ENCODE peak calls at places on chromosomes 4 and X, in eight cellular contexts. One of them, this sample, is unnamed.

GRCh38 chr4:144169211-144169610 is 28.7 kb upstream of the GYPA start:
- DNase-seq in LoVo: no peak
- DNase-seq in ELF-1: no peak
- DNase-seq in NCI-H2107: no peak
- DNase-seq in OCI-M1: no peak
- DNase-seq in Kasumi-1: no peak
- DNase-seq in endothelial cell of umbilical vein: no peak
- DNase-seq in H54: no peak
- DNase-seq in this sample: no peak

GRCh38 chr4:170388255-170388654 is 298.5 kb upstream of the AADAT start:
- DNase-seq in LoVo: no peak
- DNase-seq in ELF-1: no peak
- DNase-seq in NCI-H2107: no peak
- DNase-seq in OCI-M1: no peak
- DNase-seq in Kasumi-1: no peak
- DNase-seq in endothelial cell of umbilical vein: no peak
- DNase-seq in H54: no peak
- DNase-seq in this sample: no peak

GRCh38 chr4:184782731-184783472 is 42.9 kb downstream of the ACSL1 start:
- DNase-seq in LoVo: no peak
- DNase-seq in ELF-1: no peak
- DNase-seq in NCI-H2107: no peak
- DNase-seq in OCI-M1: no peak
- DNase-seq in Kasumi-1: peak
- DNase-seq in endothelial cell of umbilical vein: no peak
- DNase-seq in H54: no peak
- DNase-seq in this sample: no peak

GRCh38 chrX:140504371-140505324 is at the start of gene SOX3:
- DNase-seq in LoVo: no peak
- DNase-seq in ELF-1: peak
- DNase-seq in NCI-H2107: no peak
- DNase-seq in OCI-M1: no peak
- DNase-seq in Kasumi-1: no peak
- DNase-seq in endothelial cell of umbilical vein: no peak
- DNase-seq in H54: no peak
- DNase-seq in this sample: no peak

GRCh38 chrX:47936940-47937317 is 66.9 kb downstream of the ZNF182 start:
- DNase-seq in LoVo: no peak
- DNase-seq in ELF-1: no peak
- DNase-seq in NCI-H2107: no peak
- DNase-seq in OCI-M1: no peak
- DNase-seq in Kasumi-1: no peak
- DNase-seq in endothelial cell of umbilical vein: no peak
- DNase-seq in H54: no peak
- DNase-seq in this sample: no peak

GRCh38 chr4:37054670-37055069 is 189.9 kb upstream of the NWD2 start:
- DNase-seq in LoVo: no peak
- DNase-seq in ELF-1: peak
- DNase-seq in NCI-H2107: no peak
- DNase-seq in OCI-M1: no peak
- DNase-seq in Kasumi-1: no peak
- DNase-seq in endothelial cell of umbilical vein: no peak
- DNase-seq in H54: no peak
- DNase-seq in this sample: no peak

GRCh38 chr4:24557036-24558022 is 27.0 kb downstream of the DHX15 start:
- DNase-seq in LoVo: peak
- DNase-seq in ELF-1: no peak
- DNase-seq in NCI-H2107: no peak
- DNase-seq in OCI-M1: no peak
- DNase-seq in Kasumi-1: peak
- DNase-seq in endothelial cell of umbilical vein: peak
- DNase-seq in H54: no peak
- DNase-seq in this sample: no peak

GRCh38 chr4:15003441-15003890 is 1.2 kb downstream of the CPEB2 start:
- DNase-seq in LoVo: no peak
- DNase-seq in ELF-1: no peak
- DNase-seq in NCI-H2107: no peak
- DNase-seq in OCI-M1: peak
- DNase-seq in Kasumi-1: no peak
- DNase-seq in endothelial cell of umbilical vein: no peak
- DNase-seq in H54: no peak
- DNase-seq in this sample: peak

GRCh38 chrX:1935805-1936204 is 320.9 kb downstream of the ASMT start:
- DNase-seq in LoVo: no peak
- DNase-seq in ELF-1: no peak
- DNase-seq in NCI-H2107: no peak
- DNase-seq in OCI-M1: no peak
- DNase-seq in Kasumi-1: no peak
- DNase-seq in endothelial cell of umbilical vein: no peak
- DNase-seq in H54: no peak
- DNase-seq in this sample: no peak